ENCODE peak calls at places on chromosomes 11 and 22, in seven cellular contexts. One of them, this sample, is unnamed.

GRCh38 chr11:15748107-15748506 is 608.2 kb downstream of the SOX6 start:
- DNase-seq in WERI-Rb-1: no peak
- DNase-seq in midbrain: no peak
- DNase-seq in non-pigmented ciliary epithelial cell: no peak
- DNase-seq in NCI-H2171 treated with DMSO at 0.1 percent for 48 hours: no peak
- DNase-seq in EL: no peak
- DNase-seq in Jurkat, Clone E6-1: no peak
- DNase-seq in this sample: no peak

GRCh38 chr11:131481317-131481716 is 110.9 kb downstream of the NTM start:
- DNase-seq in WERI-Rb-1: no peak
- DNase-seq in midbrain: no peak
- DNase-seq in non-pigmented ciliary epithelial cell: no peak
- DNase-seq in NCI-H2171 treated with DMSO at 0.1 percent for 48 hours: no peak
- DNase-seq in EL: no peak
- DNase-seq in Jurkat, Clone E6-1: no peak
- DNase-seq in this sample: no peak

GRCh38 chr22:30079952-30080533 is at the start of gene HORMAD2:
- DNase-seq in WERI-Rb-1: no peak
- DNase-seq in midbrain: peak
- DNase-seq in non-pigmented ciliary epithelial cell: no peak
- DNase-seq in NCI-H2171 treated with DMSO at 0.1 percent for 48 hours: no peak
- DNase-seq in EL: no peak
- DNase-seq in Jurkat, Clone E6-1: no peak
- DNase-seq in this sample: peak

GRCh38 chr11:78219493-78220217 is 30.9 kb downstream of the USP35 start:
- DNase-seq in WERI-Rb-1: no peak
- DNase-seq in midbrain: peak
- DNase-seq in non-pigmented ciliary epithelial cell: no peak
- DNase-seq in NCI-H2171 treated with DMSO at 0.1 percent for 48 hours: no peak
- DNase-seq in EL: no peak
- DNase-seq in Jurkat, Clone E6-1: no peak
- DNase-seq in this sample: no peak

GRCh38 chr22:29596408-29596807 is 7.0 kb upstream of the NF2 start:
- DNase-seq in WERI-Rb-1: no peak
- DNase-seq in midbrain: no peak
- DNase-seq in non-pigmented ciliary epithelial cell: no peak
- DNase-seq in NCI-H2171 treated with DMSO at 0.1 percent for 48 hours: no peak
- DNase-seq in EL: no peak
- DNase-seq in Jurkat, Clone E6-1: no peak
- DNase-seq in this sample: no peak

GRCh38 chr11:62602141-62603071 is 741 bp upstream of the MTA2 start:
- DNase-seq in WERI-Rb-1: peak
- DNase-seq in midbrain: peak
- DNase-seq in non-pigmented ciliary epithelial cell: no peak
- DNase-seq in NCI-H2171 treated with DMSO at 0.1 percent for 48 hours: peak
- DNase-seq in EL: peak
- DNase-seq in Jurkat, Clone E6-1: no peak
- DNase-seq in this sample: no peak

GRCh38 chr11:128388182-128388815 is 199.1 kb downstream of the ETS1 start:
- DNase-seq in WERI-Rb-1: no peak
- DNase-seq in midbrain: no peak
- DNase-seq in non-pigmented ciliary epithelial cell: no peak
- DNase-seq in NCI-H2171 treated with DMSO at 0.1 percent for 48 hours: no peak
- DNase-seq in EL: no peak
- DNase-seq in Jurkat, Clone E6-1: no peak
- DNase-seq in this sample: no peak

GRCh38 chr11:134538793-134539192 is 126.8 kb upstream of the B3GAT1 start:
- DNase-seq in WERI-Rb-1: peak
- DNase-seq in midbrain: no peak
- DNase-seq in non-pigmented ciliary epithelial cell: no peak
- DNase-seq in NCI-H2171 treated with DMSO at 0.1 percent for 48 hours: no peak
- DNase-seq in EL: no peak
- DNase-seq in Jurkat, Clone E6-1: no peak
- DNase-seq in this sample: no peak

GRCh38 chr11:3157381-3158130 is 7.6 kb downstream of the OSBPL5 start:
- DNase-seq in WERI-Rb-1: no peak
- DNase-seq in midbrain: no peak
- DNase-seq in non-pigmented ciliary epithelial cell: no peak
- DNase-seq in NCI-H2171 treated with DMSO at 0.1 percent for 48 hours: no peak
- DNase-seq in EL: no peak
- DNase-seq in Jurkat, Clone E6-1: peak
- DNase-seq in this sample: peak

GRCh38 chr22:45225732-45226560 is 14.7 kb downstream of the KIAA0930 start:
- DNase-seq in WERI-Rb-1: no peak
- DNase-seq in midbrain: peak
- DNase-seq in non-pigmented ciliary epithelial cell: no peak
- DNase-seq in NCI-H2171 treated with DMSO at 0.1 percent for 48 hours: no peak
- DNase-seq in EL: no peak
- DNase-seq in Jurkat, Clone E6-1: no peak
- DNase-seq in this sample: no peak

GRCh38 chr22:29630987-29631386 is 27.6 kb downstream of the NF2 start:
- DNase-seq in WERI-Rb-1: no peak
- DNase-seq in midbrain: no peak
- DNase-seq in non-pigmented ciliary epithelial cell: no peak
- DNase-seq in NCI-H2171 treated with DMSO at 0.1 percent for 48 hours: no peak
- DNase-seq in EL: no peak
- DNase-seq in Jurkat, Clone E6-1: no peak
- DNase-seq in this sample: no peak

GRCh38 chr11:134026655-134027343 is 42.1 kb upstream of the JAM3 start:
- DNase-seq in WERI-Rb-1: no peak
- DNase-seq in midbrain: peak
- DNase-seq in non-pigmented ciliary epithelial cell: no peak
- DNase-seq in NCI-H2171 treated with DMSO at 0.1 percent for 48 hours: no peak
- DNase-seq in EL: no peak
- DNase-seq in Jurkat, Clone E6-1: no peak
- DNase-seq in this sample: no peak

GRCh38 chr11:125483592-125483991 is 12.5 kb downstream of the FEZ1 start:
- DNase-seq in WERI-Rb-1: peak
- DNase-seq in midbrain: no peak
- DNase-seq in non-pigmented ciliary epithelial cell: no peak
- DNase-seq in NCI-H2171 treated with DMSO at 0.1 percent for 48 hours: no peak
- DNase-seq in EL: no peak
- DNase-seq in Jurkat, Clone E6-1: no peak
- DNase-seq in this sample: no peak

GRCh38 chr11:1827095-1827797 is 7.5 kb upstream of the SYT8 start:
- DNase-seq in WERI-Rb-1: no peak
- DNase-seq in midbrain: peak
- DNase-seq in non-pigmented ciliary epithelial cell: no peak
- DNase-seq in NCI-H2171 treated with DMSO at 0.1 percent for 48 hours: peak
- DNase-seq in EL: peak
- DNase-seq in Jurkat, Clone E6-1: no peak
- DNase-seq in this sample: peak

GRCh38 chr11:68690671-68691401 is 6.5 kb downstream of the GAL start:
- DNase-seq in WERI-Rb-1: no peak
- DNase-seq in midbrain: no peak
- DNase-seq in non-pigmented ciliary epithelial cell: no peak
- DNase-seq in NCI-H2171 treated with DMSO at 0.1 percent for 48 hours: no peak
- DNase-seq in EL: no peak
- DNase-seq in Jurkat, Clone E6-1: peak
- DNase-seq in this sample: no peak

GRCh38 chr11:16278273-16278672 is 78.1 kb downstream of the SOX6 start:
- DNase-seq in WERI-Rb-1: no peak
- DNase-seq in midbrain: no peak
- DNase-seq in non-pigmented ciliary epithelial cell: no peak
- DNase-seq in NCI-H2171 treated with DMSO at 0.1 percent for 48 hours: no peak
- DNase-seq in EL: no peak
- DNase-seq in Jurkat, Clone E6-1: no peak
- DNase-seq in this sample: no peak

GRCh38 chr22:38110863-38111852 is 674 bp upstream of the BAIAP2L2 start:
- DNase-seq in WERI-Rb-1: no peak
- DNase-seq in midbrain: no peak
- DNase-seq in non-pigmented ciliary epithelial cell: no peak
- DNase-seq in NCI-H2171 treated with DMSO at 0.1 percent for 48 hours: no peak
- DNase-seq in EL: no peak
- DNase-seq in Jurkat, Clone E6-1: no peak
- DNase-seq in this sample: no peak

This sample was measured in brain microvascular endothelial cell.